ENCODE peak calls at places on chromosomes 3 and 15, in four cellular contexts. Y, R, S and P are unnamed samples.

GRCh38 chr15:99986297-99987118 is 253.3 kb upstream of the LYSMD4 start:
- DNase-seq in R (no peak), Y (no peak), S (no peak), P (no peak)

GRCh38 chr15:65873271-65873670 is 4.0 kb downstream of the RAB11A start:
- DNase-seq in R (no peak), S (no peak), Y (no peak), P (no peak)

GRCh38 chr3:124648551-124648950 is 81.7 kb upstream of the UMPS start:
- DNase-seq in Y (no peak), S (peak), R (no peak), P (no peak)

GRCh38 chr3:111338059-111338698 is 203.8 kb upstream of the CD96 start:
- DNase-seq in S (peak), R (no peak), Y (peak), P (peak)

GRCh38 chr15:88909956-88910831 is 3.0 kb downstream of the MFGE8 start:
- DNase-seq in S (no peak), Y (no peak), R (no peak), P (no peak)

GRCh38 chr3:42067324-42067723 is 23.8 kb upstream of the TRAK1 start:
- DNase-seq in R (peak), Y (peak), S (no peak), P (no peak)

GRCh38 chr15:77266708-77267387 is 153.1 kb downstream of the PEAK1 start:
- DNase-seq in S (no peak), Y (peak), R (no peak), P (no peak)

GRCh38 chr3:57556459-57557087 is 499 bp downstream of the PDE12 start:
- DNase-seq in Y (no peak), R (no peak), S (no peak), P (no peak)

GRCh38 chr3:33131328-33132018 is 17.7 kb downstream of the CRTAP start:
- DNase-seq in R (no peak), S (peak), Y (peak), P (peak)

GRCh38 chr15:57333487-57333886 is 42.8 kb upstream of the CGNL1 start:
- DNase-seq in Y (peak), S (no peak), R (no peak), P (no peak)

GRCh38 chr15:66703540-66703941 is 1.5 kb downstream of the SMAD6 start:
- DNase-seq in S (peak), R (no peak), Y (peak), P (no peak)

GRCh38 chr3:52792961-52793695 is 1.5 kb upstream of the ITIH3 start:
- DNase-seq in S (no peak), Y (no peak), R (no peak), P (no peak)
- TF ChIP-seq MXI1 in S (no peak), Y (no peak), R (no peak), P (no peak)

GRCh38 chr15:101045236-101045646 is 126.1 kb downstream of the LRRK1 start:
- DNase-seq in R (no peak), S (no peak), Y (peak), P (no peak)
- TF ChIP-seq MXI1 in R (no peak), S (no peak), Y (no peak), P (no peak)

DNA sequence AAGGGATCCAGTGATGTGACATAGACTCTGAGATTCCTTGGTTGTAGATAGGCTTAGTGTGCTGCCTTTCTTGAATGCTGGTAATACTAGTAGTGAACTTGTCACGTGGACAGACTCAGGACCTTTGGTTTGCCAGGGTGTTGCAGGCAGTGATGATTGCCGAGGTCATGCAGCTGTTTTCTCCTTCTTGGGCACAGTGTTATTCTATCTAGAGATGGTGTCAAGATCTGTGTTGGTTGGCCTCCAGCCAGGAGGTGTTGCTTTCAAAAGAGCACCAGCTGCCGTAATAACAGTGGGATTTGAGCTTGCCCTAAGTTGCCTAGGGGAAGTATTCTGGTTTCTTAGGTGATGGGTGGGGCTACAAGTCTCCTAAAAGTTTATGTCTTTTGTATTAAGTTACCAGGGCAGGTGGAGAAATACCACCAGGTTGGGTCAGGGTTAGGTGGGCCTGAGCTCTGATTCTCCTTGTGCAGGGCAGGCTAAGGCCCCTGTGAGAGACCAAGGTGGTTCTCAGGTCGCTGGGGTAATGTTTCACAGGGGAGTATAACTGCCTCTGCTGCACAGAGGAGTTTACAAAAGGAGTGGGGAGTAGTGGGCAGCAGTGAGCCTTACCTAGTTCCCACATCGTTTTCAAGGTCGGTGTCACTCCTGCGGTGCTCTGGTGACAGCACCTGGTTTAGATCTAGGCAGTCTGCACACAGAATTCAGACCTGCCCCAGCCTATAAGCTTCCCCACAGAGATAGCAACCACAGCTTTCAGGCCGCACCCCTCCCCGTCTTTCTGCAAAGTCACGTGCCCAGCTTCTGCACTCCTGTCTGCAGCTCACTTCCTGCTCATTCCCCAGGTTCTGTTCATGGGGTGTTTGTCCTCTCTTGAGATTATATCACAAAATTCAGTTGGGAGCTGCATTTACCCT is 350.3 kb downstream of the DOCK3 start:
- DNase-seq in S (no peak), Y (no peak), R (no peak), P (no peak)
- TF ChIP-seq MXI1 in S (no peak), Y (no peak), R (no peak), P (no peak)

GRCh38 chr3:172106989-172107388 is 67.6 kb downstream of the FNDC3B start:
- DNase-seq in S (no peak), Y (no peak), R (peak), P (no peak)
- TF ChIP-seq MXI1 in S (no peak), Y (no peak), R (no peak), P (no peak)

GRCh38 chr3:7508821-7509220 is 647.9 kb downstream of the GRM7 start:
- DNase-seq in S (no peak), R (no peak), Y (no peak), P (no peak)

GRCh38 chr3:7506606-7507180 is 645.8 kb downstream of the GRM7 start:
- DNase-seq in Y (no peak), R (no peak), S (no peak), P (no peak)

GRCh38 chr3:7503431-7503830 is 642.5 kb downstream of the GRM7 start:
- DNase-seq in Y (no peak), R (no peak), S (no peak), P (no peak)

GRCh38 chr3:7504886-7505775 is 644.2 kb downstream of the GRM7 start:
- DNase-seq in R (no peak), Y (no peak), S (no peak), P (peak)
- TF ChIP-seq MXI1 in R (no peak), Y (no peak), S (no peak), P (no peak)

GRCh38 chr3:28891485-28891884 is 389.4 kb upstream of the RBMS3 start:
- DNase-seq in R (no peak), S (no peak), Y (no peak), P (no peak)
- TF ChIP-seq MXI1 in R (no peak), S (no peak), Y (no peak), P (no peak)

GRCh38 chr3:149403443-149403842 is 26.0 kb upstream of the TM4SF1 start:
- DNase-seq in S (no peak), Y (no peak), R (no peak), P (no peak)

GRCh38 chr3:149400645-149401044 is 23.2 kb upstream of the TM4SF1 start:
- DNase-seq in Y (peak), S (no peak), R (no peak), P (no peak)

GRCh38 chr3:149402481-149402880 is 25.0 kb upstream of the TM4SF1 start:
- DNase-seq in Y (no peak), S (no peak), R (no peak), P (no peak)

GRCh38 chr3:149401215-149401925 is 23.9 kb upstream of the TM4SF1 start:
- DNase-seq in S (no peak), Y (peak), R (no peak), P (peak)

DNA sequence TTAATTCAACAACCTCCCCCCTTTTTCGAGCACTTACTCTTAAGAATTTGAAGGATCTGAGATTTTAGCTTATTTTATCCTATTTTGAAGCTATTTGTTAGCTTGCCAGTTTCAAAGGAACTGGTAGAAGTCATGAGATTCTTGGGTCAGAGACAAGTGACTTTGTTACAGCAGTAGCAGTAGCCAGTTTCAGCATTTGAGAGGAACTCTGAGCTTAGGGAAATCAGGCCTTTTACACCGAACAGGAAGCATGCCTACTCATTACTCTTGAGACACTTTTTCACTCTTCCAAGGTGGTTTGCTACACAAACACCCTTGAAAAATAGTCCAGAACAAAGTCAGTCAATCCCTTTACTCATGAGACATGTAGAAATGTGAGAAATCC is 24.5 kb upstream of the TM4SF1 start:
- DNase-seq in R (no peak), Y (peak), S (no peak), P (peak)
- TF ChIP-seq MXI1 in R (no peak), Y (no peak), S (no peak), P (no peak)

GRCh38 chr3:52245322-52246263 is at the start of gene PPM1M:
- DNase-seq in S (peak), R (no peak), Y (peak), P (no peak)
- TF ChIP-seq MXI1 in S (peak), R (no peak), Y (peak), P (no peak)